ENCODE peak calls at places on chromosomes 7 and 10, in eight cellular contexts. P is cardiac muscle cell, G is astrocyte of the cerebellum, Z is RWPE1, S is osteocyte, N is BE2C, V is MCF 10A, K is fibroblast of villous mesenchyme. Y is an unnamed sample.

GRCh38 chr10:63430091-63430998 is 35.4 kb downstream of the JMJD1C start:
- DNase-seq in V (peak; percentile 28), Z (peak; percentile 64), K (peak; percentile 73), N (no peak), G (peak; percentile 16), S (no peak), P (peak; percentile 85), Y (no peak)

GRCh38 chr10:93468532-93469213 is 13.5 kb downstream of the MYOF start:
- DNase-seq in V (peak; percentile 93), Z (peak; percentile 96), G (no peak), S (no peak), P (peak; percentile 92), K (peak; percentile 93), N (no peak), Y (no peak)

GRCh38 chr10:128247576-128247975 is 121.4 kb upstream of the MKI67 start:
- DNase-seq in P (no peak), V (no peak), N (no peak), Z (no peak), S (no peak), G (no peak), K (no peak), Y (no peak)

GRCh38 chr7:140213684-140214074 is 36.9 kb upstream of the KDM7A start:
- DNase-seq in N (no peak), Z (no peak), K (no peak), P (peak; percentile 48), S (no peak), V (no peak), G (no peak), Y (no peak)

GRCh38 chr7:6181136-6181535 is 91.3 kb downstream of the CYTH3 start:
- DNase-seq in V (peak; percentile 17), S (no peak), P (no peak), G (no peak), K (no peak), Z (no peak), N (no peak), Y (no peak)

GRCh38 chr7:78959471-78959870 is 494.0 kb downstream of the MAGI2 start:
- DNase-seq in P (no peak), Z (peak; percentile 3), G (no peak), S (no peak), N (no peak), V (no peak), K (no peak), Y (no peak)

GRCh38 chr7:18768256-18768655 is 272.7 kb downstream of the HDAC9 start:
- DNase-seq in N (no peak), G (peak; percentile 65), P (no peak), K (no peak), V (no peak), Z (no peak), S (no peak), Y (no peak)

GRCh38 chr10:93421426-93421825 is 60.7 kb downstream of the MYOF start:
- DNase-seq in V (no peak), Z (no peak), P (no peak), K (no peak), S (no peak), G (no peak), N (no peak), Y (no peak)

GRCh38 chr10:102117391-102118159 is 2.6 kb downstream of the LDB1 start:
- DNase-seq in V (peak; percentile 51), N (peak; percentile 95), G (no peak), K (peak; percentile 83), S (peak; percentile 95), P (peak; percentile 89), Z (no peak), Y (peak; percentile 78)

GRCh38 chr10:30816812-30817193 is 187.2 kb upstream of the LYZL2 start:
- DNase-seq in K (no peak), N (no peak), P (no peak), S (no peak), V (no peak), G (no peak), Z (no peak), Y (no peak)

GRCh38 chr7:3975371-3975770 is 674.3 kb downstream of the SDK1 start:
- DNase-seq in G (no peak), Z (no peak), P (no peak), S (no peak), K (no peak), N (no peak), V (no peak), Y (no peak)

GRCh38 chr10:48506147-48506917 is 98.5 kb downstream of the ARHGAP22 start:
- DNase-seq in V (peak; percentile 48), N (peak; percentile 57), S (peak; percentile 38), G (no peak), K (peak; percentile 59), Z (no peak), P (peak; percentile 67), Y (peak; percentile 29)

GRCh38 chr7:127892488-127893314 is 138.5 kb downstream of the LRRC4 start:
- DNase-seq in V (no peak), S (no peak), G (no peak), N (no peak), K (peak; percentile 83), Z (no peak), P (peak; percentile 71), Y (no peak)

GRCh38 chr10:47020491-47020890 is 109.3 kb downstream of the PTPN20 start:
- DNase-seq in S (peak; percentile 80), V (no peak), G (no peak), Z (no peak), K (no peak), P (peak; percentile 27), N (no peak), Y (no peak)

GRCh38 chr7:39260279-39260844 is 282.7 kb downstream of the POU6F2 start:
- DNase-seq in Z (no peak), K (no peak), N (no peak), G (no peak), S (no peak), P (no peak), V (no peak), Y (no peak)

DNA sequence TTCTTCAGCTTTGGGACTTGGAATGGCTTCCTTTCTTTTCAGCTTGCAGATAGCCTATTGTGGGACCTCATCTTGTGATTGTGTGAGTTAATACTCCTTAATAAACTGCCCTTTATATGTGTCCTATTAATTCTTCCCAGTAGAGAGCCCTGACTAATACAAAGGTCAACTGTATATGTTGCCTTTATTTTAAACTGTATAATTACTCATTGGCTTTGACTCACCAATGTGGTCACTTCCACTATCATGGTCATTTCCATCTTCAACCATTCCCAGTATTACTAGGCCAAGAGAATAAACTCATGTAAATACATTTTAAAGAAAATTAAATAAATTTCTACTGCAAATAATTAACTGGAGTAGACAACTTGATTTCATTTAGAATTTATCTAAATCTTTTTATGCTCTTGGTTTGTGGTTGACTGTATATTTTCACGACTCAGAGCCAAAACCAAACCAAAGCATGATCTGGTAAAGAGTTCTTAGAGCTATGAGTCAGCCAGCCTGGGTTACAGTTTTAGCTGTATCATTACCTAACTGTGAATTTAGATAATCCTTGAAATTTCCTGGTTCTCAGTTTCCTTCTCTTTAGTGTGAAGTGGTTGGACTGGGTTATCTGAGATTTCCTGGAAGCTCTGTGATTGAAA is 188.4 kb downstream of the PPP1R3A start:
- DNase-seq in P (peak; percentile 53), V (peak; percentile 46), S (no peak), G (peak; percentile 74), K (peak; percentile 39), Z (no peak), N (no peak), Y (no peak)
- TF ChIP-seq CTCF in P (no peak), V (no peak), S (no peak), G (no peak), K (no peak), Z (no peak), N (no peak), Y (no peak)

GRCh38 chr10:117071293-117072050 is 66.5 kb upstream of the SHTN1 start:
- DNase-seq in G (no peak), Z (no peak), K (no peak), P (peak; percentile 27), V (no peak), N (no peak), S (no peak), Y (no peak)

GRCh38 chr10:117075064-117075463 is 63.0 kb downstream of the VAX1 start:
- DNase-seq in P (no peak), V (peak; percentile 45), K (no peak), N (no peak), Z (peak; percentile 39), G (no peak), S (no peak), Y (no peak)

GRCh38 chr10:117078168-117078837 is 59.8 kb downstream of the VAX1 start:
- DNase-seq in K (no peak), V (no peak), Z (peak; percentile 20), G (no peak), S (no peak), N (no peak), P (no peak), Y (no peak)

GRCh38 chr10:117074621-117075020 is 63.4 kb downstream of the VAX1 start:
- DNase-seq in Z (peak; percentile 45), V (peak; percentile 52), N (no peak), K (no peak), S (no peak), G (no peak), P (no peak), Y (no peak)
- TF ChIP-seq CTCF in Z (no peak), V (peak; percentile 33), N (no peak), K (no peak), S (no peak), G (no peak), P (no peak), Y (no peak)

GRCh38 chr7:40706829-40707228 is 572.0 kb downstream of the SUGCT start:
- DNase-seq in P (no peak), S (no peak), V (no peak), K (no peak), G (no peak), Z (no peak), N (no peak), Y (no peak)

GRCh38 chr7:40700653-40701475 is 566.1 kb downstream of the SUGCT start:
- DNase-seq in P (peak; percentile 53), G (no peak), S (no peak), V (peak; percentile 49), K (peak; percentile 21), Z (no peak), N (no peak), Y (no peak)

GRCh38 chr7:40701836-40702551 is 567.2 kb downstream of the SUGCT start:
- DNase-seq in K (no peak), P (no peak), N (no peak), V (peak; percentile 62), G (no peak), Z (no peak), S (no peak), Y (no peak)

GRCh38 chr7:40709077-40709964 is 574.5 kb downstream of the SUGCT start:
- DNase-seq in K (peak; percentile 54), G (no peak), V (peak; percentile 67), P (peak; percentile 53), S (no peak), N (no peak), Z (peak; percentile 18), Y (no peak)

DNA sequence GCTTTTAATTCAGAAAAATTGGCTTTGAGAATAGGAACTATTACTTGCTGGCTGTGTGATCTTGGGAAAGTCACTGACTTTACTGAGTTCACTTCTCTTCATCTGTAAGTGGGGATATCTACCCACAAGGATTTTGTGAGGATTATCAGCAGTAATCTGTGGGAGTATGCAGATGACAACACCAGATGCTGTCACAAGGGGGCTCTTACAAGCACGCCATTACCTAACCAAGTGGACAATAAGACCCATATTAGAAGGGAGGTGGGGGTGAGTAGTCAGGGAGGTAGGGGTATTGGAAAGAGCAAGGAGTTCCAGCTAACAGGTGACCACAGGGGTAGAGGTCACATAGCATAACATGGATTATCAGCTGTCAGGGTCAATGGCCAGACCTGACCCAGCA is 569.4 kb downstream of the SUGCT start:
- DNase-seq in S (no peak), Z (no peak), V (no peak), P (no peak), K (no peak), N (no peak), G (no peak), Y (no peak)
- TF ChIP-seq CTCF in S (peak; percentile 10), Z (no peak), V (no peak), P (no peak), K (no peak), N (peak; percentile 18), G (peak; percentile 7), Y (no peak)

GRCh38 chr7:116495737-116496136 is 3.8 kb upstream of the CAV2 start:
- DNase-seq in P (peak; percentile 73), N (no peak), G (no peak), V (peak; percentile 96), Z (peak; percentile 46), S (no peak), K (peak; percentile 64), Y (no peak)
- TF ChIP-seq CTCF in P (no peak), N (no peak), G (no peak), V (no peak), Z (no peak), S (no peak), K (no peak), Y (no peak)